ENCODE peak calls at places on chromosomes 13 and 19, in ten cellular contexts. S is CD8-positive, alpha-beta T cell; R is AG04449; N is stomach; W is kidney epithelial cell; Z is left lung; Y is esophagus squamous epithelium; A is cardiac fibroblast; I is lower lobe of right lung; J is choroid plexus epithelial cell. U is an unnamed sample.

GRCh38 chr13:31756346-31756745 is 17.0 kb downstream of the RXFP2 start:
- DNase-seq in S (no peak), R (peak; percentile 91), N (no peak), W (peak; percentile 39), Z (no peak), Y (no peak), A (peak; percentile 96), I (no peak), J (peak; percentile 56), U (peak; percentile 89)

GRCh38 chr13:114151565-114152284 is 19.3 kb upstream of the RASA3 start:
- DNase-seq in S (peak; percentile 61), R (no peak), N (peak; percentile 82), W (no peak), Z (peak; percentile 80), Y (no peak), A (no peak), I (peak; percentile 80), J (no peak), U (no peak)

GRCh38 chr19:7762719-7763293 is at the start of gene CLEC4M:
- DNase-seq in S (no peak), R (no peak), N (no peak), W (no peak), Z (no peak), Y (no peak), A (no peak), I (no peak), J (no peak), U (no peak)

GRCh38 chr13:100473087-100473486 is 115.5 kb downstream of the GGACT start:
- DNase-seq in S (no peak), R (no peak), N (no peak), W (no peak), Z (no peak), Y (no peak), A (no peak), I (no peak), J (peak; percentile 24), U (no peak)

GRCh38 chr13:46961719-46962118 is 64.9 kb upstream of the HTR2A start:
- DNase-seq in S (no peak), R (peak; percentile 53), N (no peak), W (peak; percentile 71), Z (no peak), Y (no peak), A (peak; percentile 83), I (no peak), J (peak; percentile 89), U (peak; percentile 87)

GRCh38 chr19:3098141-3098514 is 4.0 kb downstream of the GNA11 start:
- DNase-seq in S (no peak), R (no peak), N (no peak), W (no peak), Z (peak; percentile 77), Y (no peak), A (peak; percentile 59), I (no peak), J (no peak), U (no peak)

GRCh38 chr19:38849746-38850230 is at the start of gene HNRNPL:
- DNase-seq in S (peak; percentile 99), R (no peak), N (peak; percentile 99), W (no peak), Z (peak; percentile 98), Y (peak; percentile 100), A (no peak), I (peak; percentile 99), J (no peak), U (no peak)

GRCh38 chr13:81395368-81395767 is 1054.4 kb upstream of the SPRY2 start:
- DNase-seq in S (no peak), R (no peak), N (no peak), W (no peak), Z (no peak), Y (no peak), A (no peak), I (no peak), J (peak; percentile 4), U (no peak)

GRCh38 chr19:13243971-13244370 is 93.8 kb downstream of the IER2 start:
- DNase-seq in S (no peak), R (no peak), N (no peak), W (no peak), Z (no peak), Y (no peak), A (no peak), I (no peak), J (no peak), U (no peak)

GRCh38 chr19:13244920-13245319 is 94.7 kb downstream of the IER2 start:
- DNase-seq in S (no peak), R (no peak), N (no peak), W (no peak), Z (no peak), Y (no peak), A (no peak), I (no peak), J (no peak), U (no peak)

GRCh38 chr19:13240312-13241022 is 90.3 kb downstream of the IER2 start:
- DNase-seq in S (no peak), R (no peak), N (no peak), W (no peak), Z (no peak), Y (no peak), A (no peak), I (no peak), J (no peak), U (no peak)

GRCh38 chr19:13238891-13239534 is 88.8 kb downstream of the IER2 start:
- DNase-seq in S (no peak), R (no peak), N (no peak), W (no peak), Z (no peak), Y (no peak), A (no peak), I (no peak), J (no peak), U (no peak)

DNA sequence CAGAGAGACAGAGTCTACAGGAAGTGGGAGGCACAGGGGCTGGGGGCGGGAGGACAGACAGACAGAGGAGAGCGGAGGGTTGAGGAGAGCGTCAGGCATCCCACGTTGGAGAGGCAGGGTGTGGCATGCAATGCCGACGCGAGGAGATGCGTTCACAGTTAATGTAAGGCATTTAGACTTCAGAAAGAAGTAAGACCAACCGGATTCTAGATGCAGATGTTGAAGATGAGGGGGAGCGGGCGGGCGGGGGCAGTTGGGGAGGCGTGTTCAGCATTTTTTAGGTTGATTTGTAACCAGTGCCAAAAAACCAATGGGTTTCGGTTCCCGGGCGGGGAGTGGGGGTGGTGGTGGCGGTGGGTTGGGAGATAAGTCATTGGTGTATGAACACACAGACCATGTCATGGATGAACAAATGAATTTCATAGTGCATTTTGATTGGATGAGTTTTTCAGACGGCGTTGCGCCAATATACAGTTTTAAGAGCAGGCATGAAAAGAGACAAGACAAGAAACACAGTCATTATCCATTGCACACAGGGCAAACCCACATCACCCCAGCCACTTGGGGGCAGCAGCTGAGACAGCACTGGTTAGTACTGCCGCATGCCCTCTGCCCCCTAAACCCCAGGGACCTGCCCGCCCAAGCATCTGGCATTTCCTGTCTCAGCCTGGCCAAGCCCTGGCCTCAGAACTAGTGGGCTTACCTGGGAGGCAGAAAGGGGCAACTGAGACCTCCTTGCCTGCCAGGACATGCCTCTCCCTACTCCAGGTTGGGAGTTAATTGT is 91.3 kb downstream of the IER2 start:
- DNase-seq in S (peak; percentile 22), R (no peak), N (no peak), W (no peak), Z (no peak), Y (no peak), A (no peak), I (no peak), J (no peak), U (no peak)
- TF ChIP-seq CTCF in S (no peak), R (no peak), N (no peak), W (no peak), Z (no peak), Y (peak; percentile 4), A (no peak), I (no peak), J (peak; percentile 17), U (no peak)

DNA sequence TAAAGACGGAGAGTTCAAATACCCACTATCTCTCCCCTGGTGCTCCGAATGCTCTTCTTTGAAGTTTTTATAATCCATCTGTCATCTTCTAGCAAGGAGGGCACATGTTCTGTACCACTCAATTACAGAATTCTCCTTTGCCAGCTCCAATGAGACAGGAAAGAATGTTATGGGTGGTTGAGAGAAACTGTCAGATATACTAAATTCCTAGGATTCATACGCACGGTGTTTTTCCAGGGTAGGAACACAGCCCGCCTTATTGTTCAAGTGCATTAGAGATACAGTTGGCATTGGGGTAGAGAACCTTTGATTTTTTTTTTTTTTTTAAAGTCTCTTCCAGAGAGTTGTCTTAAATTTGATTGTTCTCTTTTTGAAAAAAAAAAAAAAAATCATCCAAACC is 118.0 kb upstream of the ZNF536 start:
- DNase-seq in S (no peak), R (no peak), N (no peak), W (no peak), Z (no peak), Y (no peak), A (no peak), I (no peak), J (no peak), U (no peak)
- H3K4me3 ChIP-seq in S (no peak overlapping the region), R (no peak overlapping the region), N (no peak overlapping the region), W (no peak overlapping the region), Z (no peak overlapping the region), Y (no peak overlapping the region), A (no peak overlapping the region), I (no peak overlapping the region), J (no peak overlapping the region), U (no peak overlapping the region)

DNA sequence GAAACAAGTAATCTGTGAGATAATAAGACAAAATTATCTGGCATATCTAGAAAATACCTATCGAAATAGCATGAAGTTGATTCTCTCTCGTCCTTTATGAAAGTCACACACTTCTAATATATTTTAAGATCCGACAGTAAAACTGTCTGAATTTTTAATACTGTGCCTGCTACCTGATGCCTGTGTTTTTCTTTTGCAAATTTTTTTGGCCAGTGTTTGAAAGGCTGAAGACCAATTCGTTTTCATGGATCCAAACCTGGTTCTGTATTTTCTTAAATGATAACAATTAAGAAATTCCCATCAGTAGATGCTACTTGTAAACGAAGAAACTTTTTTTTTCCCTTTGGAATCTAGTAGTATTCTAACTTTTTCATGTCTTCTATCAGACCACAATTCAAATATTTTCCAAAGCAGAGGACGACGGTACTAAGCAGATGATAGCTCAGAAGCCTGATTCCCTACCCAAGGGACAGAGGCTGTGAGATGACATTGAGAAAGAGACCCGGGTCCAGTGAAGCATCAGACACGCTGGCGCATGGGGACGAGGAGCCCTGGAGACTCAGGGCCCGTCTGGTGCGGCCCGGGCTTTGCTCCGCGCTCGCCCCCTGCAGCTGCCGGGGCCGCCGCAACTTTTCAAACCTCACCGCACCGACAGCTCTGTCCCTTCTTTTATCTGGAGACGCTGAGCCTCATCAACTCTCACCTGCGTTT is 49.5 kb upstream of the PABPC3 start:
- DNase-seq in S (no peak), R (no peak), N (no peak), W (no peak), Z (no peak), Y (no peak), A (no peak), I (no peak), J (no peak), U (no peak)
- TF ChIP-seq CTCF in S (no peak), R (no peak), N (no peak), W (no peak), Z (no peak), Y (no peak), A (no peak), I (no peak), J (no peak), U (no peak)

DNA sequence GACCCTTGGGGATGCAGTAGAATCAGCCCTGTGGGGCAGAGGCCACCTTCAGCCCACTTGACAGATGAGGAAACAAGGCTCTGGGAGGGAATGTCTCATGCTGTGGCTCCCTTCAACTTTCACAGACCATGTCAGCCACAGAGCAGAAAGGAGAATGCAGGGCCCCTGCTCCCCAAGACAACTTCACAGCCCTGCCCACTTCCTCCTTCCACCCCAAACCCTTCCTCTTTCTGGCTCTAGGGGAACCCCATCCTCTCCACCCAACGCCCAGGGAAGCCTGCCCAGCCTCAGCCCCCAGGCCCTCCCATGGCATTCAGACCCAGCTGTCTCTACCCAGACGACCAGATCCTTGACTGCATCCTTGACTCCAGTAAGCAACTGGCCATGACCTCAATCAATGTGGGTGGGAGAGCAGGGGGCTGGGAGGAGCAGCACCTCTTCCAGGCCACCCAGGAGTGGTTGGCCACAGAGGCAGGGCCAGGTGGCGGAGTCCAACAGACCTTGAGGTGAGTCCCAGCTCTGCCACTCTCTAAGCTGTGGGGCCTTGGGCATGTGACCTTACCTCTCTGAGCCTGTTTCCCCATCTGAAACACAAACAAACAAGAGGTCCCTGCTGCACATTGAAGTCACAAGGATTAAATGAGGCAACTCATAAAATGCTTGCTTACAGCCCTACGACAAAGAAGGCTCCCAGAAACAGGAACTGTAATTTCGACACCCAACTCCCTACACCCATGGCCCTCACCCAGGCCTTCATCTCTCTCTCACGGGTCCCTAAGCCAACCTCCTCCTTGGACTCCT is 15.8 kb downstream of the DEDD2 start:
- DNase-seq in S (peak; percentile 47), R (no peak), N (peak; percentile 45), W (no peak), Z (peak; percentile 88), Y (no peak), A (no peak), I (peak; percentile 79), J (no peak), U (no peak)
- H3K4me3 ChIP-seq in S (peak overlapping the region; percentile 13), R (no peak overlapping the region), N (peak overlapping the region; percentile 6), W (no peak overlapping the region), Z (peak overlapping the region; percentile 22), Y (no peak overlapping the region), A (no peak overlapping the region), I (peak overlapping the region; percentile 25), J (no peak overlapping the region), U (no peak overlapping the region)

U was measured in astrocyte of the spinal cord.